ENCODE peak calls at places on chromosomes 16 and 17, in five cellular contexts. H, E, I, J and P are unnamed samples.

GRCh38 chr17:44627513-44627912 is 28.8 kb upstream of the MEIOC start:
- DNase-seq in H (no peak), E (no peak), I (no peak), J (no peak), P (no peak)

GRCh38 chr17:75853410-75853809 is 1.7 kb downstream of the WBP2 start:
- DNase-seq in H (no peak), E (no peak), I (no peak), J (peak), P (no peak)

GRCh38 chr17:34582901-34583245 is 3.5 kb downstream of the TMEM132E start:
- DNase-seq in H (no peak), E (no peak), I (no peak), J (no peak), P (no peak)

GRCh38 chr17:47064684-47065083 is 85.6 kb upstream of the RPRML start:
- DNase-seq in H (no peak), E (no peak), I (no peak), J (no peak), P (no peak)

GRCh38 chr16:26651884-26652283 is 414.8 kb upstream of the C16orf82 start:
- DNase-seq in H (no peak), E (no peak), I (no peak), J (no peak), P (no peak)

GRCh38 chr16:19846421-19846820 is 38.2 kb downstream of the GPRC5B start:
- DNase-seq in H (no peak), E (no peak), I (no peak), J (no peak), P (no peak)

GRCh38 chr17:54694287-54694887 is 206.3 kb upstream of the TOM1L1 start:
- DNase-seq in H (no peak), E (no peak), I (no peak), J (no peak), P (no peak)

GRCh38 chr17:35849469-35850348 is 19.0 kb downstream of the HEATR9 start:
- DNase-seq in H (peak), E (peak), I (no peak), J (peak), P (peak)

GRCh38 chr16:69241911-69242310 is 54.9 kb downstream of the SNTB2 start:
- DNase-seq in H (no peak), E (no peak), I (no peak), J (no peak), P (no peak)

GRCh38 chr16:1612320-1613111 is at the start of gene CRAMP1:
- DNase-seq in H (no peak), E (peak), I (peak), J (no peak), P (no peak)

GRCh38 chr16:65061935-65062334 is 59.9 kb downstream of the CDH11 start:
- DNase-seq in H (no peak), E (no peak), I (no peak), J (no peak), P (no peak)

GRCh38 chr16:50151744-50152143 is 1.4 kb upstream of the TENT4B start:
- DNase-seq in H (no peak), E (peak), I (peak), J (no peak), P (no peak)

GRCh38 chr17:77379065-77379428 is 238.3 kb downstream of the SEC14L1 start:
- DNase-seq in H (no peak), E (no peak), I (no peak), J (no peak), P (no peak)

GRCh38 chr17:63446981-63447687 is 1.0 kb upstream of the CYB561 start:
- DNase-seq in H (no peak), E (peak), I (peak), J (no peak), P (no peak)